ENCODE peak calls at places on chromosomes 2 and 18, in four cellular contexts. R, L, C and E are unnamed samples. For H3K4me1 and H3K27me3, the result is how much of the 10 kb centered on the place peaks cover.

GRCh38 chr2:53021828-53022227 is 745.8 kb upstream of the CHAC2 start:
- DNase-seq in R (no peak), L (no peak), C (no peak), E (no peak)

GRCh38 chr2:66833036-66833435 is 398.1 kb downstream of the MEIS1 start:
- DNase-seq in R (no peak), L (no peak), C (no peak), E (no peak)

GRCh38 chr18:6781179-6781714 is 51.7 kb downstream of the ARHGAP28 start:
- DNase-seq in R (no peak), L (no peak), C (no peak), E (no peak)

GRCh38 chr2:4047961-4048891 is 344.9 kb downstream of the DCDC2C start:
- DNase-seq in R (no peak), L (no peak), C (no peak), E (no peak)

GRCh38 chr2:33372940-33373553 is 103.4 kb upstream of the RASGRP3 start:
- DNase-seq in R (no peak), L (peak), C (peak), E (peak)

GRCh38 chr2:127715778-127716449 is 14.6 kb downstream of the SFT2D3 start:
- DNase-seq in R (no peak), L (no peak), C (no peak), E (no peak)

GRCh38 chr2:3460831-3461544 is 58.3 kb downstream of the ADI1 start:
- DNase-seq in R (no peak), L (no peak), C (no peak), E (no peak)

GRCh38 chr2:107553534-107553933 is 273.2 kb upstream of the RGPD4 start:
- DNase-seq in R (no peak), L (no peak), C (peak), E (no peak)

GRCh38 chr2:128304715-128305554 is 13.7 kb downstream of the HS6ST1 start:
- DNase-seq in R (no peak), L (no peak), C (peak), E (no peak)

GRCh38 chr18:63887424-63887823 is at the start of gene SERPINB2:
- DNase-seq in R (no peak), L (no peak), C (no peak), E (no peak)

GRCh38 chr2:174312581-174313234 is 22.0 kb upstream of the SP9 start:
- DNase-seq in R (no peak), L (no peak), C (no peak), E (no peak)

DNA sequence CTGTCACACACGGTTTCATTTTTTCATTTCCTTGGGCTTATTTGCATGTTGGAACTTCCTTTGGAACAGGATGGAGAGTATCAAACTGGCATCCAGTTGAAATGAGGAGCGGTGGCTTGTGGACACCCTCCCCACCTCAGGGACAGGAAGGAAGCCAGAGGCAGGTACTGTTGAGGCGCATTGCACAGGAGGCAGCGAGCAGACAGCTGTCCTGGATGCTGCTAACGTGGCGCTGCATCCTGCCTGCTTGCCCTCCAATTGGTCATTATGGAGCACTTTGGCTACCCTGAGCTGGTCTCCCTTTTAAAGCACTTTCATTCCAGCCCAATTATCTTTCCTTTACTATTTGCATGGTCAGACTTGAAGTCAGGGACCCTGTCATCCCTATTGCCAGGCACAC is 80.7 kb upstream of the ITGA4 start:
- DNase-seq in R (no peak), L (no peak), C (no peak), E (no peak)
- H3K4me1 ChIP-seq in R (under half), L (under half), C (under half), E (under half)

GRCh38 chr18:31500161-31500688 is 2.2 kb downstream of the DSG2 start:
- DNase-seq in R (no peak), L (peak), C (no peak), E (no peak)
- H3K27me3 ChIP-seq in R (under half), L (under half), C (under half), E (under half)

GRCh38 chr18:13183790-13184189 is 34.8 kb upstream of the LDLRAD4 start:
- DNase-seq in R (no peak), L (no peak), C (no peak), E (no peak)

GRCh38 chr18:13185675-13186198 is 32.8 kb upstream of the LDLRAD4 start:
- DNase-seq in R (no peak), L (no peak), C (no peak), E (no peak)

GRCh38 chr18:13184396-13184795 is 34.2 kb upstream of the LDLRAD4 start:
- DNase-seq in R (no peak), L (no peak), C (no peak), E (no peak)

GRCh38 chr18:13187498-13187897 is 31.1 kb upstream of the LDLRAD4 start:
- DNase-seq in R (no peak), L (no peak), C (no peak), E (no peak)

DNA sequence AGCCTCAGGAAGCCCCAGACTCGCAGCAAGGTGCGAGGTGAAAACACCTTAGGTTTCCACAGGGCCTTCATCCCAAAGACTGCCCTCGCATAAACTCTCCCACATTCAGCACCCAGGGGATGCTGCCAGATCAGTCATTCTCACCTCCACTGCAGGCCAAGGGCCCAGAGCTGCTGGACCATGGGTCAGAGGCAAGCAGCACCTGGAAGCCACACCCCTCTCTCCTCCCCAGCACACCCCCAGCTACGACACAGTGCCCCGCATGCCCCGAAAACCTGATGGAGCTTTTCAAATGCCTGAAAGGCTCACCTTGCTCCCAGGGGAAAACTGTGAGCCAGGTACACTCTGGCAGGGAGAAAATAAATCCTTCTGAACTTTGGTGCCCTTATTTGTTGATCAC is 31.9 kb upstream of the LDLRAD4 start:
- DNase-seq in R (no peak), L (no peak), C (no peak), E (no peak)
- TF ChIP-seq SUZ12 in R (no peak), L (no peak), C (no peak), E (no peak)

GRCh38 chr18:48926420-48926857 is 24.3 kb downstream of the SMAD7 start:
- DNase-seq in R (no peak), L (no peak), C (peak), E (no peak)
- H3K4me1 ChIP-seq in R (half or more), L (half or more), C (half or more), E (under half)